ENCODE peak calls at places on chromosomes 1 and 21, in six cellular contexts. One of them, this sample, is unnamed.

GRCh38 chr1:116853680-116854191 is 56.0 kb upstream of the PTGFRN start:
- DNase-seq in pancreas: peak; percentile 64
- DNase-seq in fibroblast of villous mesenchyme: peak; percentile 80
- DNase-seq in left lung: no peak
- DNase-seq in tibial artery: no peak
- DNase-seq in A549: peak; percentile 69
- DNase-seq in this sample: no peak

GRCh38 chr21:37700641-37701202 is 215.5 kb downstream of the KCNJ6 start:
- DNase-seq in pancreas: peak; percentile 37
- DNase-seq in fibroblast of villous mesenchyme: peak; percentile 86
- DNase-seq in left lung: no peak
- DNase-seq in tibial artery: no peak
- DNase-seq in A549: peak; percentile 63
- DNase-seq in this sample: no peak

GRCh38 chr1:37605061-37605650 is 9.4 kb upstream of the GNL2 start:
- DNase-seq in pancreas: no peak
- DNase-seq in fibroblast of villous mesenchyme: no peak
- DNase-seq in left lung: no peak
- DNase-seq in tibial artery: no peak
- DNase-seq in A549: no peak
- DNase-seq in this sample: no peak

GRCh38 chr21:41581592-41582228 is 73.8 kb upstream of the TMPRSS2 start:
- DNase-seq in pancreas: peak; percentile 10
- DNase-seq in fibroblast of villous mesenchyme: no peak
- DNase-seq in left lung: no peak
- DNase-seq in tibial artery: no peak
- DNase-seq in A549: no peak
- DNase-seq in this sample: no peak

GRCh38 chr1:3633344-3634058 is 8.7 kb downstream of the TPRG1L start:
- DNase-seq in pancreas: no peak
- DNase-seq in fibroblast of villous mesenchyme: no peak
- DNase-seq in left lung: peak; percentile 63
- DNase-seq in tibial artery: no peak
- DNase-seq in A549: no peak
- DNase-seq in this sample: no peak

GRCh38 chr1:13760340-13760739 is 60.4 kb downstream of the PRDM2 start:
- DNase-seq in pancreas: no peak
- DNase-seq in fibroblast of villous mesenchyme: no peak
- DNase-seq in left lung: no peak
- DNase-seq in tibial artery: no peak
- DNase-seq in A549: no peak
- DNase-seq in this sample: no peak

GRCh38 chr21:45749974-45750373 is 106.4 kb downstream of the PCBP3 start:
- DNase-seq in pancreas: no peak
- DNase-seq in fibroblast of villous mesenchyme: no peak
- DNase-seq in left lung: no peak
- DNase-seq in tibial artery: no peak
- DNase-seq in A549: no peak
- DNase-seq in this sample: no peak

GRCh38 chr1:168623003-168623828 is 46.8 kb downstream of the XCL1 start:
- DNase-seq in pancreas: no peak
- DNase-seq in fibroblast of villous mesenchyme: peak; percentile 60
- DNase-seq in left lung: no peak
- DNase-seq in tibial artery: peak; percentile 55
- DNase-seq in A549: peak; percentile 31
- DNase-seq in this sample: no peak

GRCh38 chr21:41361053-41361785 is 608 bp upstream of the MX2 start:
- DNase-seq in pancreas: no peak
- DNase-seq in fibroblast of villous mesenchyme: no peak
- DNase-seq in left lung: no peak
- DNase-seq in tibial artery: no peak
- DNase-seq in A549: no peak
- DNase-seq in this sample: no peak

GRCh38 chr1:202283379-202283844 is 58.3 kb downstream of the UBE2T start:
- DNase-seq in pancreas: no peak
- DNase-seq in fibroblast of villous mesenchyme: peak; percentile 85
- DNase-seq in left lung: peak; percentile 66
- DNase-seq in tibial artery: no peak
- DNase-seq in A549: peak; percentile 28
- DNase-seq in this sample: no peak

GRCh38 chr1:17538428-17539130 is 919 bp upstream of the ARHGEF10L start:
- DNase-seq in pancreas: no peak
- DNase-seq in fibroblast of villous mesenchyme: peak; percentile 41
- DNase-seq in left lung: no peak
- DNase-seq in tibial artery: peak; percentile 63
- DNase-seq in A549: no peak
- DNase-seq in this sample: no peak

GRCh38 chr1:209445576-209445975 is 137.9 kb upstream of the CAMK1G start:
- DNase-seq in pancreas: no peak
- DNase-seq in fibroblast of villous mesenchyme: no peak
- DNase-seq in left lung: no peak
- DNase-seq in tibial artery: no peak
- DNase-seq in A549: no peak
- DNase-seq in this sample: no peak

GRCh38 chr1:110130113-110130591 is 17.9 kb downstream of the UBL4B start:
- DNase-seq in pancreas: no peak
- DNase-seq in fibroblast of villous mesenchyme: peak; percentile 40
- DNase-seq in left lung: no peak
- DNase-seq in tibial artery: peak; percentile 28
- DNase-seq in A549: no peak
- DNase-seq in this sample: peak; percentile 26

GRCh38 chr1:84299536-84300260 is 1.8 kb upstream of the SAMD13 start:
- DNase-seq in pancreas: no peak
- DNase-seq in fibroblast of villous mesenchyme: peak; percentile 35
- DNase-seq in left lung: no peak
- DNase-seq in tibial artery: no peak
- DNase-seq in A549: peak; percentile 7
- DNase-seq in this sample: no peak

GRCh38 chr21:41957991-41958766 is 4.4 kb upstream of the C2CD2 start:
- DNase-seq in pancreas: peak; percentile 46
- DNase-seq in fibroblast of villous mesenchyme: peak; percentile 88
- DNase-seq in left lung: no peak
- DNase-seq in tibial artery: peak; percentile 75
- DNase-seq in A549: peak; percentile 68
- DNase-seq in this sample: peak; percentile 75

GRCh38 chr1:70656371-70656770 is 245.3 kb downstream of the CTH start:
- DNase-seq in pancreas: no peak
- DNase-seq in fibroblast of villous mesenchyme: peak; percentile 6
- DNase-seq in left lung: no peak
- DNase-seq in tibial artery: no peak
- DNase-seq in A549: no peak
- DNase-seq in this sample: no peak

GRCh38 chr1:221949996-221950395 is 208.1 kb upstream of the DUSP10 start:
- DNase-seq in pancreas: no peak
- DNase-seq in fibroblast of villous mesenchyme: no peak
- DNase-seq in left lung: no peak
- DNase-seq in tibial artery: no peak
- DNase-seq in A549: no peak
- DNase-seq in this sample: no peak

GRCh38 chr1:84152649-84153056 is 8.6 kb downstream of the PRKACB start:
- DNase-seq in pancreas: no peak
- DNase-seq in fibroblast of villous mesenchyme: no peak
- DNase-seq in left lung: no peak
- DNase-seq in tibial artery: no peak
- DNase-seq in A549: no peak
- DNase-seq in this sample: no peak

GRCh38 chr1:21914880-21915640 is 22.1 kb downstream of the HSPG2 start:
- DNase-seq in pancreas: peak; percentile 55
- DNase-seq in fibroblast of villous mesenchyme: peak; percentile 59
- DNase-seq in left lung: no peak
- DNase-seq in tibial artery: peak; percentile 38
- DNase-seq in A549: no peak
- DNase-seq in this sample: peak; percentile 65

GRCh38 chr1:52842643-52843310 is at the start of gene ZYG11A:
- DNase-seq in pancreas: peak; percentile 18
- DNase-seq in fibroblast of villous mesenchyme: peak; percentile 88
- DNase-seq in left lung: peak; percentile 86
- DNase-seq in tibial artery: no peak
- DNase-seq in A549: peak; percentile 61
- DNase-seq in this sample: peak; percentile 49

GRCh38 chr1:229381234-229381633 is 38.4 kb upstream of the CCSAP start:
- DNase-seq in pancreas: no peak
- DNase-seq in fibroblast of villous mesenchyme: no peak
- DNase-seq in left lung: no peak
- DNase-seq in tibial artery: no peak
- DNase-seq in A549: no peak
- DNase-seq in this sample: no peak

GRCh38 chr1:68121536-68121935 is 71.1 kb upstream of the DIRAS3 start:
- DNase-seq in pancreas: no peak
- DNase-seq in fibroblast of villous mesenchyme: peak; percentile 32
- DNase-seq in left lung: no peak
- DNase-seq in tibial artery: no peak
- DNase-seq in A549: no peak
- DNase-seq in this sample: no peak

GRCh38 chr1:204714861-204715511 is 29.4 kb upstream of the LRRN2 start:
- DNase-seq in pancreas: no peak
- DNase-seq in fibroblast of villous mesenchyme: no peak
- DNase-seq in left lung: no peak
- DNase-seq in tibial artery: no peak
- DNase-seq in A549: no peak
- DNase-seq in this sample: no peak

GRCh38 chr1:183043872-183044859 is 20.9 kb downstream of the LAMC1 start:
- DNase-seq in pancreas: no peak
- DNase-seq in fibroblast of villous mesenchyme: peak; percentile 92
- DNase-seq in left lung: no peak
- DNase-seq in tibial artery: no peak
- DNase-seq in A549: no peak
- DNase-seq in this sample: no peak

GRCh38 chr1:110383311-110383990 is 7.4 kb downstream of the SLC16A4 start:
- DNase-seq in pancreas: no peak
- DNase-seq in fibroblast of villous mesenchyme: peak; percentile 46
- DNase-seq in left lung: no peak
- DNase-seq in tibial artery: no peak
- DNase-seq in A549: no peak
- DNase-seq in this sample: no peak

GRCh38 chr1:168683871-168684270 is 45.1 kb downstream of the DPT start:
- DNase-seq in pancreas: no peak
- DNase-seq in fibroblast of villous mesenchyme: no peak
- DNase-seq in left lung: no peak
- DNase-seq in tibial artery: no peak
- DNase-seq in A549: no peak
- DNase-seq in this sample: no peak

GRCh38 chr1:33864460-33865389 is 846 bp downstream of the HMGB4 start:
- DNase-seq in pancreas: no peak
- DNase-seq in fibroblast of villous mesenchyme: no peak
- DNase-seq in left lung: no peak
- DNase-seq in tibial artery: no peak
- DNase-seq in A549: no peak
- DNase-seq in this sample: no peak

GRCh38 chr1:26168410-26169167 is at the start of gene C1orf232:
- DNase-seq in pancreas: no peak
- DNase-seq in fibroblast of villous mesenchyme: no peak
- DNase-seq in left lung: peak; percentile 32
- DNase-seq in tibial artery: no peak
- DNase-seq in A549: no peak
- DNase-seq in this sample: no peak

GRCh38 chr1:206036661-206037455 is 13.2 kb upstream of the CTSE start:
- DNase-seq in pancreas: no peak
- DNase-seq in fibroblast of villous mesenchyme: no peak
- DNase-seq in left lung: no peak
- DNase-seq in tibial artery: no peak
- DNase-seq in A549: no peak
- DNase-seq in this sample: no peak

DNA sequence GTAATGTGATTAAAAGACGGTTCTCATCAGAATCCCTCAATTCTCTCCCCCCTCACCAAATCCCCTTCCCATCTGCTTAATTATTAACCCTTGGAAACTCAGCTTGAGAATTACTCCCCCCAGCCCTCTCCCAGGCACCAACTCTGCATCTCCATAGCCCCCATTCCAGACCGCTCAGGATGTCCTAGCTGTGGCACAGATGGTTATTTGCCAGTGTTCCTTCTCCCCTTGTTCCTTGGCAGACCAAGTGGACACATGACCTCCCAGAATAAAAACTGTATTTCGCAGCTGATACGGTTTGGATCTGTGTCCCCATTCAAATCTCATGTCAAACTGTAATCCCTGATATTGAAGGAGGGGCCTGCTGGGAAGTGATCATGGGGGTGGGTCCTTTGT is 14.6 kb downstream of the HENMT1 start:
- DNase-seq in pancreas: no peak
- DNase-seq in fibroblast of villous mesenchyme: no peak
- DNase-seq in left lung: no peak
- DNase-seq in tibial artery: no peak
- DNase-seq in A549: no peak
- DNase-seq in this sample: no peak
- H3K4me3 ChIP-seq in pancreas: no peak overlapping the region
- H3K4me3 ChIP-seq in fibroblast of villous mesenchyme: no peak overlapping the region
- H3K4me3 ChIP-seq in left lung: no peak overlapping the region
- H3K4me3 ChIP-seq in tibial artery: no peak overlapping the region
- H3K4me3 ChIP-seq in A549: no peak overlapping the region
- H3K4me3 ChIP-seq in this sample: no peak overlapping the region

GRCh38 chr1:174923820-174924219 is 75.9 kb upstream of the CACYBP start:
- DNase-seq in pancreas: no peak
- DNase-seq in fibroblast of villous mesenchyme: no peak
- DNase-seq in left lung: no peak
- DNase-seq in tibial artery: no peak
- DNase-seq in A549: no peak
- DNase-seq in this sample: no peak
- H3K4me3 ChIP-seq in pancreas: no peak overlapping the region
- H3K4me3 ChIP-seq in fibroblast of villous mesenchyme: no peak overlapping the region
- H3K4me3 ChIP-seq in left lung: no peak overlapping the region
- H3K4me3 ChIP-seq in tibial artery: no peak overlapping the region
- H3K4me3 ChIP-seq in A549: no peak overlapping the region
- H3K4me3 ChIP-seq in this sample: no peak overlapping the region

GRCh38 chr1:111988743-111989453 is 570 bp downstream of the KCND3 start:
- DNase-seq in pancreas: peak; percentile 41
- DNase-seq in fibroblast of villous mesenchyme: no peak
- DNase-seq in left lung: peak; percentile 80
- DNase-seq in tibial artery: no peak
- DNase-seq in A549: no peak
- DNase-seq in this sample: peak; percentile 31
- H3K4me3 ChIP-seq in pancreas: peak overlapping the region; percentile 34
- H3K4me3 ChIP-seq in fibroblast of villous mesenchyme: peak overlapping the region; percentile 27
- H3K4me3 ChIP-seq in left lung: peak overlapping the region; percentile 43
- H3K4me3 ChIP-seq in tibial artery: peak overlapping the region; percentile 67
- H3K4me3 ChIP-seq in A549: peak overlapping the region; percentile 55
- H3K4me3 ChIP-seq in this sample: peak overlapping the region; percentile 75

GRCh38 chr1:169711469-169712308 is at the start of gene SELL:
- DNase-seq in pancreas: peak; percentile 57
- DNase-seq in fibroblast of villous mesenchyme: peak; percentile 67
- DNase-seq in left lung: no peak
- DNase-seq in tibial artery: peak; percentile 52
- DNase-seq in A549: peak; percentile 48
- DNase-seq in this sample: peak; percentile 18
- H3K4me3 ChIP-seq in pancreas: no peak within 1 kb of the TSS
- H3K4me3 ChIP-seq in fibroblast of villous mesenchyme: peak within 1 kb of the TSS; percentile 34
- H3K4me3 ChIP-seq in left lung: peak within 1 kb of the TSS; percentile 13
- H3K4me3 ChIP-seq in tibial artery: peak within 1 kb of the TSS; percentile 8
- H3K4me3 ChIP-seq in A549: peak within 1 kb of the TSS; percentile 13
- H3K4me3 ChIP-seq in this sample: peak within 1 kb of the TSS; percentile 45

DNA sequence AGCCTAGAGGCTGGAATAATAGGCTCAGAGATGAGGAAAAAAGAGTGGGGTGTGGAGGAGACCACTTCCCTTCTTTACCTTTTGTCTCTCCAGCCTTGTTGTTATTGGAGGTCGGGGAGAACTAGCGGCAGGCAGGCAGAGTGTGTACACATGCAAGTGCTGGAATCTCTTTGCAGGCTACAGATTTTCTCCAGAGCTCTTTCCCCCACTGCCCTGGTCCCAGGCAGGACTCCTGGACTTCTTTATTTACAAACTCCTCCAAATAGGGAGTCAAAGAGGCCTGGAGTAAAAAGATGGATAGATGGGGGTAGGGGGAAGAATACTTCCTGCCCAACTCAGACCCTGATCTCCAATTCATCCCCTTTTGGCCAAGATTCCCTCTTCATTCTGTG is 697 bp downstream of the CA14 start:
- DNase-seq in pancreas: no peak
- DNase-seq in fibroblast of villous mesenchyme: no peak
- DNase-seq in left lung: no peak
- DNase-seq in tibial artery: no peak
- DNase-seq in A549: no peak
- DNase-seq in this sample: no peak
- H3K4me3 ChIP-seq in pancreas: no peak overlapping the region
- H3K4me3 ChIP-seq in fibroblast of villous mesenchyme: no peak overlapping the region
- H3K4me3 ChIP-seq in left lung: no peak overlapping the region
- H3K4me3 ChIP-seq in tibial artery: no peak overlapping the region
- H3K4me3 ChIP-seq in A549: no peak overlapping the region
- H3K4me3 ChIP-seq in this sample: peak overlapping the region; percentile 58